ENCODE peak calls at places on chromosome 19, in eight cellular contexts. One of them, this sample, is unnamed.
A peak's percentile ranks its signal among the peaks of the same experiment; 100 is the strongest.

GRCh38 chr19:19404879-19405860 is at the start of gene GATAD2A:
- DNase-seq in fibroblast of lung: peak; percentile 93
- DNase-seq in fibroblast of villous mesenchyme: peak; percentile 96
- DNase-seq in progenitor cell of endocrine pancreas: peak; percentile 88
- DNase-seq in HFF-Myc: peak; percentile 61
- DNase-seq in fibroblast of the aortic adventitia: peak; percentile 92
- DNase-seq in HT-29: peak; percentile 85
- DNase-seq in activated CD4-positive, alpha-beta T cell treated with anti-CD3 and anti-CD28 coated beads, Interleukin-2, amount 50 U/mL, for 24 hours: peak; percentile 86
- DNase-seq in this sample: peak; percentile 86

GRCh38 chr19:8367327-8368001 is 3.5 kb downstream of the ANGPTL4 start:
- DNase-seq in HT-29: peak; percentile 76
- DNase-seq in fibroblast of villous mesenchyme: peak; percentile 99
- DNase-seq in activated CD4-positive, alpha-beta T cell treated with anti-CD3 and anti-CD28 coated beads, Interleukin-2, amount 50 U/mL, for 24 hours: no peak
- DNase-seq in progenitor cell of endocrine pancreas: no peak
- DNase-seq in fibroblast of the aortic adventitia: peak; percentile 94
- DNase-seq in HFF-Myc: peak; percentile 90
- DNase-seq in fibroblast of lung: peak; percentile 98
- DNase-seq in this sample: no peak

GRCh38 chr19:14563989-14564650 is 7.7 kb downstream of the NDUFB7 start:
- DNase-seq in progenitor cell of endocrine pancreas: no peak
- DNase-seq in HT-29: no peak
- DNase-seq in fibroblast of lung: no peak
- DNase-seq in HFF-Myc: no peak
- DNase-seq in activated CD4-positive, alpha-beta T cell treated with anti-CD3 and anti-CD28 coated beads, Interleukin-2, amount 50 U/mL, for 24 hours: no peak
- DNase-seq in fibroblast of the aortic adventitia: no peak
- DNase-seq in fibroblast of villous mesenchyme: peak; percentile 25
- DNase-seq in this sample: peak; percentile 14

GRCh38 chr19:47631681-47632446 is 22.9 kb downstream of the BICRA start:
- DNase-seq in HFF-Myc: no peak
- DNase-seq in fibroblast of lung: no peak
- DNase-seq in fibroblast of villous mesenchyme: peak; percentile 35
- DNase-seq in progenitor cell of endocrine pancreas: no peak
- DNase-seq in HT-29: no peak
- DNase-seq in activated CD4-positive, alpha-beta T cell treated with anti-CD3 and anti-CD28 coated beads, Interleukin-2, amount 50 U/mL, for 24 hours: no peak
- DNase-seq in fibroblast of the aortic adventitia: peak; percentile 59
- DNase-seq in this sample: no peak

GRCh38 chr19:36256853-36257511 is 42.1 kb downstream of the ZNF146 start:
- DNase-seq in fibroblast of villous mesenchyme: no peak
- DNase-seq in fibroblast of the aortic adventitia: no peak
- DNase-seq in activated CD4-positive, alpha-beta T cell treated with anti-CD3 and anti-CD28 coated beads, Interleukin-2, amount 50 U/mL, for 24 hours: no peak
- DNase-seq in progenitor cell of endocrine pancreas: no peak
- DNase-seq in HFF-Myc: no peak
- DNase-seq in fibroblast of lung: no peak
- DNase-seq in HT-29: no peak
- DNase-seq in this sample: no peak

GRCh38 chr19:4108767-4109625 is 14.9 kb downstream of the MAP2K2 start:
- DNase-seq in HFF-Myc: no peak
- DNase-seq in fibroblast of villous mesenchyme: no peak
- DNase-seq in fibroblast of the aortic adventitia: no peak
- DNase-seq in fibroblast of lung: no peak
- DNase-seq in progenitor cell of endocrine pancreas: no peak
- DNase-seq in HT-29: no peak
- DNase-seq in activated CD4-positive, alpha-beta T cell treated with anti-CD3 and anti-CD28 coated beads, Interleukin-2, amount 50 U/mL, for 24 hours: no peak
- DNase-seq in this sample: peak; percentile 55

GRCh38 chr19:4861147-4861546 is 6.3 kb downstream of the PLIN3 start:
- DNase-seq in progenitor cell of endocrine pancreas: no peak
- DNase-seq in HFF-Myc: no peak
- DNase-seq in activated CD4-positive, alpha-beta T cell treated with anti-CD3 and anti-CD28 coated beads, Interleukin-2, amount 50 U/mL, for 24 hours: no peak
- DNase-seq in fibroblast of lung: no peak
- DNase-seq in fibroblast of villous mesenchyme: no peak
- DNase-seq in fibroblast of the aortic adventitia: no peak
- DNase-seq in HT-29: peak; percentile 80
- DNase-seq in this sample: no peak

GRCh38 chr19:35174226-35174625 is 19.7 kb downstream of the FXYD5 start:
- DNase-seq in progenitor cell of endocrine pancreas: no peak
- DNase-seq in HFF-Myc: no peak
- DNase-seq in fibroblast of villous mesenchyme: no peak
- DNase-seq in HT-29: no peak
- DNase-seq in fibroblast of lung: no peak
- DNase-seq in fibroblast of the aortic adventitia: no peak
- DNase-seq in activated CD4-positive, alpha-beta T cell treated with anti-CD3 and anti-CD28 coated beads, Interleukin-2, amount 50 U/mL, for 24 hours: no peak
- DNase-seq in this sample: no peak

GRCh38 chr19:3100331-3100730 is 6.2 kb downstream of the GNA11 start:
- DNase-seq in HT-29: no peak
- DNase-seq in activated CD4-positive, alpha-beta T cell treated with anti-CD3 and anti-CD28 coated beads, Interleukin-2, amount 50 U/mL, for 24 hours: no peak
- DNase-seq in HFF-Myc: no peak
- DNase-seq in fibroblast of the aortic adventitia: no peak
- DNase-seq in fibroblast of villous mesenchyme: no peak
- DNase-seq in fibroblast of lung: no peak
- DNase-seq in progenitor cell of endocrine pancreas: no peak
- DNase-seq in this sample: no peak

GRCh38 chr19:45355910-45356309 is 14.5 kb downstream of the ERCC2 start:
- DNase-seq in HFF-Myc: no peak
- DNase-seq in progenitor cell of endocrine pancreas: no peak
- DNase-seq in activated CD4-positive, alpha-beta T cell treated with anti-CD3 and anti-CD28 coated beads, Interleukin-2, amount 50 U/mL, for 24 hours: no peak
- DNase-seq in HT-29: no peak
- DNase-seq in fibroblast of villous mesenchyme: no peak
- DNase-seq in fibroblast of the aortic adventitia: no peak
- DNase-seq in fibroblast of lung: no peak
- DNase-seq in this sample: no peak

GRCh38 chr19:4575267-4575793 is 15.8 kb upstream of the SEMA6B start:
- DNase-seq in fibroblast of villous mesenchyme: peak; percentile 94
- DNase-seq in HFF-Myc: peak; percentile 77
- DNase-seq in activated CD4-positive, alpha-beta T cell treated with anti-CD3 and anti-CD28 coated beads, Interleukin-2, amount 50 U/mL, for 24 hours: no peak
- DNase-seq in HT-29: peak; percentile 25
- DNase-seq in progenitor cell of endocrine pancreas: no peak
- DNase-seq in fibroblast of the aortic adventitia: peak; percentile 98
- DNase-seq in fibroblast of lung: peak; percentile 97
- DNase-seq in this sample: no peak

GRCh38 chr19:33133438-33134031 is 1.6 kb downstream of the WDR88 start:
- DNase-seq in HFF-Myc: peak; percentile 25
- DNase-seq in activated CD4-positive, alpha-beta T cell treated with anti-CD3 and anti-CD28 coated beads, Interleukin-2, amount 50 U/mL, for 24 hours: no peak
- DNase-seq in fibroblast of villous mesenchyme: peak; percentile 60
- DNase-seq in HT-29: no peak
- DNase-seq in fibroblast of the aortic adventitia: peak; percentile 10
- DNase-seq in fibroblast of lung: peak; percentile 51
- DNase-seq in progenitor cell of endocrine pancreas: no peak
- DNase-seq in this sample: no peak

GRCh38 chr19:3710265-3710812 is 2.2 kb downstream of the TJP3 start:
- DNase-seq in HFF-Myc: no peak
- DNase-seq in activated CD4-positive, alpha-beta T cell treated with anti-CD3 and anti-CD28 coated beads, Interleukin-2, amount 50 U/mL, for 24 hours: no peak
- DNase-seq in fibroblast of lung: peak; percentile 28
- DNase-seq in HT-29: peak; percentile 96
- DNase-seq in progenitor cell of endocrine pancreas: no peak
- DNase-seq in fibroblast of the aortic adventitia: peak; percentile 31
- DNase-seq in fibroblast of villous mesenchyme: peak; percentile 54
- DNase-seq in this sample: no peak

GRCh38 chr19:54644056-54644455 is 13.8 kb downstream of the LILRB1 start:
- DNase-seq in fibroblast of the aortic adventitia: no peak
- DNase-seq in HFF-Myc: no peak
- DNase-seq in progenitor cell of endocrine pancreas: no peak
- DNase-seq in fibroblast of villous mesenchyme: no peak
- DNase-seq in HT-29: no peak
- DNase-seq in fibroblast of lung: no peak
- DNase-seq in activated CD4-positive, alpha-beta T cell treated with anti-CD3 and anti-CD28 coated beads, Interleukin-2, amount 50 U/mL, for 24 hours: no peak
- DNase-seq in this sample: no peak

GRCh38 chr19:13160557-13160956 is 10.3 kb downstream of the IER2 start:
- DNase-seq in HT-29: peak; percentile 23
- DNase-seq in HFF-Myc: no peak
- DNase-seq in fibroblast of the aortic adventitia: peak; percentile 63
- DNase-seq in activated CD4-positive, alpha-beta T cell treated with anti-CD3 and anti-CD28 coated beads, Interleukin-2, amount 50 U/mL, for 24 hours: no peak
- DNase-seq in fibroblast of villous mesenchyme: no peak
- DNase-seq in fibroblast of lung: peak; percentile 28
- DNase-seq in progenitor cell of endocrine pancreas: no peak
- DNase-seq in this sample: no peak

GRCh38 chr19:5832527-5833216 is 6.8 kb downstream of the FUT6 start:
- DNase-seq in fibroblast of villous mesenchyme: no peak
- DNase-seq in fibroblast of lung: no peak
- DNase-seq in HT-29: no peak
- DNase-seq in progenitor cell of endocrine pancreas: no peak
- DNase-seq in HFF-Myc: no peak
- DNase-seq in fibroblast of the aortic adventitia: no peak
- DNase-seq in activated CD4-positive, alpha-beta T cell treated with anti-CD3 and anti-CD28 coated beads, Interleukin-2, amount 50 U/mL, for 24 hours: no peak
- DNase-seq in this sample: no peak

GRCh38 chr19:19457691-19458090 is 52.2 kb downstream of the GATAD2A start:
- DNase-seq in HT-29: no peak
- DNase-seq in fibroblast of the aortic adventitia: no peak
- DNase-seq in fibroblast of villous mesenchyme: no peak
- DNase-seq in HFF-Myc: no peak
- DNase-seq in progenitor cell of endocrine pancreas: no peak
- DNase-seq in fibroblast of lung: no peak
- DNase-seq in activated CD4-positive, alpha-beta T cell treated with anti-CD3 and anti-CD28 coated beads, Interleukin-2, amount 50 U/mL, for 24 hours: no peak
- DNase-seq in this sample: no peak

GRCh38 chr19:4362871-4363545 is 19.6 kb downstream of the MPND start:
- DNase-seq in activated CD4-positive, alpha-beta T cell treated with anti-CD3 and anti-CD28 coated beads, Interleukin-2, amount 50 U/mL, for 24 hours: no peak
- DNase-seq in fibroblast of the aortic adventitia: no peak
- DNase-seq in fibroblast of villous mesenchyme: no peak
- DNase-seq in HFF-Myc: no peak
- DNase-seq in progenitor cell of endocrine pancreas: no peak
- DNase-seq in fibroblast of lung: no peak
- DNase-seq in HT-29: peak; percentile 47
- DNase-seq in this sample: no peak

GRCh38 chr19:33703438-33703750 is 81.6 kb downstream of the CHST8 start:
- DNase-seq in progenitor cell of endocrine pancreas: no peak
- DNase-seq in fibroblast of villous mesenchyme: no peak
- DNase-seq in activated CD4-positive, alpha-beta T cell treated with anti-CD3 and anti-CD28 coated beads, Interleukin-2, amount 50 U/mL, for 24 hours: no peak
- DNase-seq in fibroblast of lung: no peak
- DNase-seq in HT-29: no peak
- DNase-seq in fibroblast of the aortic adventitia: no peak
- DNase-seq in HFF-Myc: no peak
- DNase-seq in this sample: no peak

GRCh38 chr19:47369923-47370625 is 21.0 kb downstream of the DHX34 start:
- DNase-seq in fibroblast of villous mesenchyme: peak; percentile 63
- DNase-seq in fibroblast of lung: peak; percentile 73
- DNase-seq in fibroblast of the aortic adventitia: peak; percentile 33
- DNase-seq in progenitor cell of endocrine pancreas: no peak
- DNase-seq in HFF-Myc: no peak
- DNase-seq in HT-29: no peak
- DNase-seq in activated CD4-positive, alpha-beta T cell treated with anti-CD3 and anti-CD28 coated beads, Interleukin-2, amount 50 U/mL, for 24 hours: no peak
- DNase-seq in this sample: no peak

GRCh38 chr19:30253581-30253996 is 118.6 kb upstream of the ZNF536 start:
- DNase-seq in activated CD4-positive, alpha-beta T cell treated with anti-CD3 and anti-CD28 coated beads, Interleukin-2, amount 50 U/mL, for 24 hours: no peak
- DNase-seq in fibroblast of villous mesenchyme: no peak
- DNase-seq in HFF-Myc: no peak
- DNase-seq in progenitor cell of endocrine pancreas: no peak
- DNase-seq in HT-29: peak; percentile 42
- DNase-seq in fibroblast of the aortic adventitia: no peak
- DNase-seq in fibroblast of lung: no peak
- DNase-seq in this sample: no peak

GRCh38 chr19:40578442-40578908 is 1.8 kb downstream of the SHKBP1 start:
- DNase-seq in HT-29: peak; percentile 62
- DNase-seq in activated CD4-positive, alpha-beta T cell treated with anti-CD3 and anti-CD28 coated beads, Interleukin-2, amount 50 U/mL, for 24 hours: no peak
- DNase-seq in progenitor cell of endocrine pancreas: no peak
- DNase-seq in fibroblast of villous mesenchyme: no peak
- DNase-seq in fibroblast of the aortic adventitia: peak; percentile 33
- DNase-seq in fibroblast of lung: no peak
- DNase-seq in HFF-Myc: no peak
- DNase-seq in this sample: no peak

GRCh38 chr19:36051236-36051635 is 2.8 kb downstream of the THAP8 start:
- DNase-seq in fibroblast of the aortic adventitia: no peak
- DNase-seq in progenitor cell of endocrine pancreas: no peak
- DNase-seq in fibroblast of villous mesenchyme: no peak
- DNase-seq in HFF-Myc: no peak
- DNase-seq in activated CD4-positive, alpha-beta T cell treated with anti-CD3 and anti-CD28 coated beads, Interleukin-2, amount 50 U/mL, for 24 hours: no peak
- DNase-seq in HT-29: peak; percentile 55
- DNase-seq in fibroblast of lung: no peak
- DNase-seq in this sample: no peak

GRCh38 chr19:41993612-41994483 is at the start of gene ATP1A3:
- DNase-seq in HT-29: peak; percentile 61
- DNase-seq in HFF-Myc: no peak
- DNase-seq in fibroblast of villous mesenchyme: peak; percentile 37
- DNase-seq in fibroblast of lung: peak; percentile 16
- DNase-seq in progenitor cell of endocrine pancreas: no peak
- DNase-seq in fibroblast of the aortic adventitia: peak; percentile 38
- DNase-seq in activated CD4-positive, alpha-beta T cell treated with anti-CD3 and anti-CD28 coated beads, Interleukin-2, amount 50 U/mL, for 24 hours: no peak
- DNase-seq in this sample: peak; percentile 48

This sample was measured in activated effector memory CD4-positive, alpha-beta T cell treated with Interleukin-2 at 50 U/mL for 16 hours.